ENCODE peak calls at places on chromosomes 11 and 22, in five cellular contexts. One of them, this sample, is unnamed.

GRCh38 chr22:32880061-32880460 is 78.6 kb downstream of the TIMP3 start:
- DNase-seq in HepG2: no peak
- DNase-seq in SK-N-SH: no peak
- DNase-seq in K562: no peak
- DNase-seq in HCT116: no peak
- DNase-seq in this sample: no peak

GRCh38 chr11:59283311-59283710 is 70.6 kb upstream of the MPEG1 start:
- DNase-seq in HCT116: no peak
- DNase-seq in SK-N-SH: no peak
- DNase-seq in HepG2: no peak
- DNase-seq in K562: no peak
- DNase-seq in this sample: no peak

GRCh38 chr11:130449996-130450419 is 1.6 kb downstream of the ADAMTS15 start:
- DNase-seq in SK-N-SH: peak; percentile 65
- DNase-seq in HepG2: no peak
- DNase-seq in K562: peak; percentile 36
- DNase-seq in HCT116: no peak
- DNase-seq in this sample: no peak

GRCh38 chr22:17132112-17132511 is 11.0 kb upstream of the TMEM121B start:
- DNase-seq in HepG2: no peak
- DNase-seq in K562: no peak
- DNase-seq in SK-N-SH: no peak
- DNase-seq in HCT116: no peak
- DNase-seq in this sample: no peak

GRCh38 chr22:35921777-35922176 is 106.8 kb downstream of the RBFOX2 start:
- DNase-seq in K562: peak; percentile 13
- DNase-seq in HepG2: peak; percentile 75
- DNase-seq in SK-N-SH: peak; percentile 49
- DNase-seq in HCT116: peak; percentile 76
- DNase-seq in this sample: peak; percentile 13

GRCh38 chr22:48171294-48171693 is 1408.8 kb downstream of the TBC1D22A start:
- DNase-seq in HepG2: no peak
- DNase-seq in SK-N-SH: no peak
- DNase-seq in K562: no peak
- DNase-seq in HCT116: no peak
- DNase-seq in this sample: no peak

GRCh38 chr22:32810241-32811133 is 9.0 kb downstream of the TIMP3 start:
- DNase-seq in K562: no peak
- DNase-seq in HCT116: no peak
- DNase-seq in SK-N-SH: no peak
- DNase-seq in HepG2: no peak
- DNase-seq in this sample: no peak

GRCh38 chr11:26867286-26867685 is 126.6 kb upstream of the FIBIN start:
- DNase-seq in SK-N-SH: no peak
- DNase-seq in HepG2: no peak
- DNase-seq in HCT116: no peak
- DNase-seq in K562: no peak
- DNase-seq in this sample: no peak

GRCh38 chr22:17965538-17966402 is 58.6 kb downstream of the MICAL3 start:
- DNase-seq in HepG2: no peak
- DNase-seq in HCT116: no peak
- DNase-seq in K562: peak; percentile 63
- DNase-seq in SK-N-SH: no peak
- DNase-seq in this sample: no peak

GRCh38 chr22:42116848-42117424 is 13.7 kb downstream of the CYP2D6 start:
- DNase-seq in SK-N-SH: no peak
- DNase-seq in K562: no peak
- DNase-seq in HCT116: no peak
- DNase-seq in HepG2: no peak
- DNase-seq in this sample: no peak

GRCh38 chr11:16013242-16013641 is 343.1 kb downstream of the SOX6 start:
- DNase-seq in K562: no peak
- DNase-seq in HCT116: no peak
- DNase-seq in HepG2: no peak
- DNase-seq in SK-N-SH: no peak
- DNase-seq in this sample: no peak

GRCh38 chr11:62791501-62792192 is at the start of gene TMEM223:
- DNase-seq in HepG2: peak; percentile 68
- DNase-seq in HCT116: peak; percentile 47
- DNase-seq in SK-N-SH: peak; percentile 96
- DNase-seq in K562: peak; percentile 84
- DNase-seq in this sample: no peak

GRCh38 chr11:112100457-112100856 is 13.8 kb downstream of the SDHD start:
- DNase-seq in HCT116: no peak
- DNase-seq in HepG2: no peak
- DNase-seq in K562: no peak
- DNase-seq in SK-N-SH: no peak
- DNase-seq in this sample: no peak

GRCh38 chr11:34223907-34224306 is 118.5 kb downstream of the NAT10 start:
- DNase-seq in SK-N-SH: no peak
- DNase-seq in HCT116: no peak
- DNase-seq in K562: no peak
- DNase-seq in HepG2: no peak
- DNase-seq in this sample: no peak

GRCh38 chr11:88631497-88631896 is 294.0 kb upstream of the CTSC start:
- DNase-seq in SK-N-SH: no peak
- DNase-seq in HepG2: no peak
- DNase-seq in HCT116: peak; percentile 1
- DNase-seq in K562: no peak
- DNase-seq in this sample: no peak

GRCh38 chr11:3642071-3642951 is 519 bp upstream of the ART5 start:
- DNase-seq in SK-N-SH: peak; percentile 98
- DNase-seq in HepG2: peak; percentile 81
- DNase-seq in HCT116: peak; percentile 72
- DNase-seq in K562: peak; percentile 98
- DNase-seq in this sample: no peak

GRCh38 chr11:69000391-69000790 is 12.7 kb downstream of the MRGPRF start:
- DNase-seq in SK-N-SH: no peak
- DNase-seq in HepG2: no peak
- DNase-seq in K562: no peak
- DNase-seq in HCT116: no peak
- DNase-seq in this sample: no peak

GRCh38 chr22:35938226-35938625 is 90.4 kb downstream of the RBFOX2 start:
- DNase-seq in HCT116: no peak
- DNase-seq in SK-N-SH: no peak
- DNase-seq in K562: no peak
- DNase-seq in HepG2: no peak
- DNase-seq in this sample: no peak

GRCh38 chr11:103420593-103420992 is 311.4 kb downstream of the DYNC2H1 start:
- DNase-seq in HCT116: no peak
- DNase-seq in K562: no peak
- DNase-seq in SK-N-SH: no peak
- DNase-seq in HepG2: no peak
- DNase-seq in this sample: no peak

GRCh38 chr11:65506316-65506769 is 7.5 kb downstream of the MALAT1 start:
- DNase-seq in SK-N-SH: no peak
- DNase-seq in K562: no peak
- DNase-seq in HCT116: no peak
- DNase-seq in HepG2: no peak
- DNase-seq in this sample: no peak

GRCh38 chr11:44671234-44671633 is 55.5 kb upstream of the TSPAN18 start:
- DNase-seq in HCT116: no peak
- DNase-seq in SK-N-SH: no peak
- DNase-seq in K562: no peak
- DNase-seq in HepG2: no peak
- DNase-seq in this sample: no peak

GRCh38 chr22:49292909-49293308 is 534.8 kb downstream of the BRD1 start:
- DNase-seq in HCT116: no peak
- DNase-seq in K562: no peak
- DNase-seq in SK-N-SH: no peak
- DNase-seq in HepG2: no peak
- DNase-seq in this sample: no peak

GRCh38 chr11:85827768-85828639 is 17.1 kb upstream of the SYTL2 start:
- DNase-seq in HCT116: peak; percentile 77
- DNase-seq in K562: no peak
- DNase-seq in SK-N-SH: no peak
- DNase-seq in HepG2: no peak
- DNase-seq in this sample: no peak

GRCh38 chr22:50118557-50119168 is 28.9 kb downstream of the MOV10L1 start:
- DNase-seq in SK-N-SH: no peak
- DNase-seq in HCT116: no peak
- DNase-seq in K562: peak; percentile 87
- DNase-seq in HepG2: peak; percentile 10
- DNase-seq in this sample: no peak

GRCh38 chr11:2929511-2929879 is 275 bp upstream of the PHLDA2 start:
- DNase-seq in HCT116: peak; percentile 52
- DNase-seq in SK-N-SH: peak; percentile 69
- DNase-seq in HepG2: no peak
- DNase-seq in K562: peak; percentile 93
- DNase-seq in this sample: no peak

DNA sequence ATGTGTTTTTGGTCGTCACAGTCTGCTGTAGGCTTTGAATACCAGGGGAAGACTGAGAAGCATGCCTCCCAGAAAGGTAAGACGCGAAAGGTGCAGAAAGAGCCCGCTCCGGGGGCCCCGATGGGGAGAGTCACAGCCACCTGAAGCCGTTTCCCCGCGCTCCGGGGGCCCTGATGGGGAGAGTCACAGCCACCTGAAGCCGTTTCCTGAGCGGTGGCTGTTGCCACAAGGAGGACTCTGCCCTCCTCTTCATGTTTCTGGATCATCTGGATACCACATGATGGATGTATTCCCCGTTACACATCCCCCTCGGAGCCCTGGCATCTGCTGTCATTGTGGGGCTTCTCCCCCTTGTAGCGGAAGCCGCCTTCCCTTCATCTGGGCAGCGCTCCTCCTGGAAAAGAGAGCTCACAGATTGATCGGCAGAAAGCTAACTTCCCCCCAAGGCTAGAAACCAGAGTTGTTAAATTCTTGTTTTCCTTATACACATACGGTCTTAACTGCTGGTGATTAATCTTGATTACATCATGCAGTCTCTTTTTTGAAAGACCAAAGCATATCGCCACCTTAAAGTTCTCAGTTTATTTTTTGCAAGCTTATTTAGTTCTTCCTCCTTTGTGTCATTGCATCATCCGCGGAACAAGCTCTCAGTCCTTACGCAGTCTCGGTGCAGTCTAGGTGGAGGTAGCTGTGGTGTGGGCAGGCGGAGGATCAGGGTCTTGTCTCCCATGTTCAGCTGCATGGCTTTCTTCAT is 17.5 kb downstream of the CTTN start:
- DNase-seq in HCT116: no peak
- DNase-seq in SK-N-SH: no peak
- DNase-seq in HepG2: no peak
- DNase-seq in K562: no peak
- DNase-seq in this sample: no peak
- TF ChIP-seq ZBTB33 in HCT116: no peak
- TF ChIP-seq ZBTB33 in SK-N-SH: no peak
- TF ChIP-seq ZBTB33 in HepG2: no peak
- TF ChIP-seq ZBTB33 in K562: peak; percentile 78
- TF ChIP-seq ZBTB33 in this sample: no peak

DNA sequence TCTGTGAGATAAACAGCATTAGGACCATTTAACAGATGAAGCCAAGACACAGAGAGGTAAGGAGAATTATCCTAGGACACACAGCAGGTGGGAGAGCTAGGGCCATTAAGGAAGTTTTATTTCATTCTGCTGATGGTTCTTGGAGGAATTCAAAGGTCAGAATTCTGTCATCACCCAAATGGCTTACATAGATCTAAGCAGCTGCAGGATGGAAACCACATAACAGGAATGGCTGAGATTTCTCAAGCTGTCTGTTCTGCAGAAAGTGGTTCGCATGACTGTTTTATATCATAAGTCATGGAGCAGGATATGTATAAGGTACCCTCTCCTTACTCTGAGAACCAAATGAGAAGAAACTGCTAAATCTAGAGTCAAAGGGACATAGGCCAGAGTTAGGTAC is 163.2 kb upstream of the NARS2 start:
- DNase-seq in SK-N-SH: no peak
- DNase-seq in HepG2: no peak
- DNase-seq in K562: no peak
- DNase-seq in HCT116: no peak
- DNase-seq in this sample: no peak
- TF ChIP-seq ZBTB33 in SK-N-SH: no peak
- TF ChIP-seq ZBTB33 in HepG2: no peak
- TF ChIP-seq ZBTB33 in K562: no peak
- TF ChIP-seq ZBTB33 in HCT116: no peak
- TF ChIP-seq ZBTB33 in this sample: no peak

GRCh38 chr11:12559011-12559410 is 115.2 kb upstream of the TEAD1 start:
- DNase-seq in SK-N-SH: no peak
- DNase-seq in K562: no peak
- DNase-seq in HepG2: no peak
- DNase-seq in HCT116: no peak
- DNase-seq in this sample: no peak
- TF ChIP-seq ZBTB33 in SK-N-SH: no peak
- TF ChIP-seq ZBTB33 in K562: no peak
- TF ChIP-seq ZBTB33 in HepG2: no peak
- TF ChIP-seq ZBTB33 in HCT116: no peak
- TF ChIP-seq ZBTB33 in this sample: no peak

GRCh38 chr11:94507485-94507884 is 4.8 kb upstream of the C11orf97 start:
- DNase-seq in HCT116: no peak
- DNase-seq in K562: no peak
- DNase-seq in SK-N-SH: no peak
- DNase-seq in HepG2: no peak
- DNase-seq in this sample: no peak

GRCh38 chr11:94516725-94517124 is 4.5 kb downstream of the C11orf97 start:
- DNase-seq in SK-N-SH: no peak
- DNase-seq in HepG2: peak; percentile 71
- DNase-seq in HCT116: no peak
- DNase-seq in K562: no peak
- DNase-seq in this sample: no peak

GRCh38 chr11:94515398-94515797 is 3.1 kb downstream of the C11orf97 start:
- DNase-seq in K562: no peak
- DNase-seq in HCT116: no peak
- DNase-seq in HepG2: no peak
- DNase-seq in SK-N-SH: no peak
- DNase-seq in this sample: no peak

GRCh38 chr11:94513091-94513490 is 830 bp downstream of the C11orf97 start:
- DNase-seq in K562: no peak
- DNase-seq in HCT116: no peak
- DNase-seq in SK-N-SH: no peak
- DNase-seq in HepG2: peak; percentile 72
- DNase-seq in this sample: no peak

DNA sequence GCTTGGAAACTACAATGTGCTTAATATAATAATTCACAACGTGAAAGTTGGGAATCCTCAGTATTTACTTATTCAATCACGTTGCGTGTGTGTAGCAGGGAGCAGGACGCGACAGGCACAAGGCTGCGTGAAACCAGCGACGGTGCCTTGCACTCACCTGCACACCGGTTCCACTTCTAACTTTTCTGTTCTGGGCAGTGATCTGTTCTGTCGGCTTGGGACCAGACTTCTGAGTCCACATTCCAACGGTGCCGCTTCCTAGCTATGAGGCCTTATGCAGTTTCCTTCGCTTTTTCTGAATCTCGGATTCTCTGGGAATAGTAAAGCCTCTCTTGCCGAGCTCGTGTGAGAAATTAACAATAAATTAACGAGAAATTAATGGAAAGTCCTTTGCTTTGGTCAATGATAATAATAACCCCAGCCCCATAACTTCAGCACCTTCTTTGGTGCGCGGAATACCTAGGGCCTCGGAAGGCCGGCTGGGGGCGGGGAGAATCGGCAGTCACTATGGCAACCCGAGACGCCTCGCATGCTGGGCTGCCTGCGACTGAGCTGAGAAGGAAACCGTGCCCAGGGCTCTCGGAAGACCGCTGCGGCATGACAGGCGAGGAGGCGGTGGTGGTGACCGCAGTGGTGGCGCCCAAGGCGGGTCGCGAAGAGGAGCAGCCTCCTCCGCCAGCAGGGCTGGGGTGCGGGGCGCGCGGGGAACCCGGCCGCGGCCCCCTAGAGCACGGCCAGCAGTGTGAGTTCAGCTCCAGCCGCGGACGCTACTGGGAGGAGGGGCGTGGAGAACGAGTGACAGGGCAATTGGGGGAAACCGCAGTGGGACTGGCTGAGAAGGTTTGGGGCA is at the start of gene C11orf97:
- DNase-seq in SK-N-SH: peak; percentile 82
- DNase-seq in HepG2: peak; percentile 35
- DNase-seq in K562: peak; percentile 13
- DNase-seq in HCT116: no peak
- DNase-seq in this sample: no peak
- TF ChIP-seq ZBTB33 in SK-N-SH: no peak
- TF ChIP-seq ZBTB33 in HepG2: no peak
- TF ChIP-seq ZBTB33 in K562: peak; percentile 16
- TF ChIP-seq ZBTB33 in HCT116: no peak
- TF ChIP-seq ZBTB33 in this sample: no peak

This sample was measured in GM12878.